ENCODE peak calls at places on chromosomes 11 and 22, in ten cellular contexts. One of them, this sample, is unnamed.

GRCh38 chr11:6404341-6405038 is 14.2 kb downstream of the SMPD1 start:
- DNase-seq in fibroblast of the aortic adventitia: no peak
- DNase-seq in Caco-2: no peak
- DNase-seq in PC-3: no peak
- DNase-seq in bronchial epithelial cell: peak
- DNase-seq in lung: no peak
- DNase-seq in psoas muscle: no peak
- DNase-seq in fibroblast of mammary gland: peak
- DNase-seq in A549: no peak
- DNase-seq in CD8-positive, alpha-beta T cell: peak
- DNase-seq in this sample: no peak

GRCh38 chr11:102456381-102456780 is 3.8 kb upstream of the TMEM123 start:
- DNase-seq in CD8-positive, alpha-beta T cell: no peak
- DNase-seq in psoas muscle: no peak
- DNase-seq in fibroblast of the aortic adventitia: peak
- DNase-seq in bronchial epithelial cell: peak
- DNase-seq in PC-3: no peak
- DNase-seq in lung: peak
- DNase-seq in Caco-2: no peak
- DNase-seq in A549: no peak
- DNase-seq in fibroblast of mammary gland: peak
- DNase-seq in this sample: no peak

GRCh38 chr11:77557553-77557952 is 32.2 kb upstream of the AQP11 start:
- DNase-seq in fibroblast of mammary gland: peak
- DNase-seq in A549: no peak
- DNase-seq in lung: no peak
- DNase-seq in PC-3: peak
- DNase-seq in fibroblast of the aortic adventitia: no peak
- DNase-seq in bronchial epithelial cell: peak
- DNase-seq in psoas muscle: no peak
- DNase-seq in CD8-positive, alpha-beta T cell: no peak
- DNase-seq in Caco-2: no peak
- DNase-seq in this sample: no peak

GRCh38 chr11:103491777-103492176 is 382.6 kb downstream of the DYNC2H1 start:
- DNase-seq in Caco-2: peak
- DNase-seq in PC-3: peak
- DNase-seq in bronchial epithelial cell: peak
- DNase-seq in lung: no peak
- DNase-seq in fibroblast of the aortic adventitia: no peak
- DNase-seq in A549: no peak
- DNase-seq in CD8-positive, alpha-beta T cell: no peak
- DNase-seq in psoas muscle: no peak
- DNase-seq in fibroblast of mammary gland: no peak
- DNase-seq in this sample: no peak

GRCh38 chr11:10918698-10919097 is 60.8 kb upstream of the ZBED5 start:
- DNase-seq in lung: no peak
- DNase-seq in CD8-positive, alpha-beta T cell: no peak
- DNase-seq in fibroblast of the aortic adventitia: no peak
- DNase-seq in bronchial epithelial cell: peak
- DNase-seq in psoas muscle: no peak
- DNase-seq in A549: no peak
- DNase-seq in fibroblast of mammary gland: peak
- DNase-seq in Caco-2: no peak
- DNase-seq in PC-3: no peak
- DNase-seq in this sample: no peak

GRCh38 chr11:2355000-2355644 is 22.0 kb upstream of the CD81 start:
- DNase-seq in A549: no peak
- DNase-seq in Caco-2: no peak
- DNase-seq in PC-3: peak
- DNase-seq in lung: no peak
- DNase-seq in psoas muscle: no peak
- DNase-seq in bronchial epithelial cell: peak
- DNase-seq in CD8-positive, alpha-beta T cell: no peak
- DNase-seq in fibroblast of mammary gland: peak
- DNase-seq in fibroblast of the aortic adventitia: peak
- DNase-seq in this sample: no peak

GRCh38 chr11:107275632-107276031 is 182.0 kb downstream of the CWF19L2 start:
- DNase-seq in fibroblast of mammary gland: peak
- DNase-seq in bronchial epithelial cell: peak
- DNase-seq in PC-3: peak
- DNase-seq in Caco-2: no peak
- DNase-seq in lung: no peak
- DNase-seq in fibroblast of the aortic adventitia: peak
- DNase-seq in CD8-positive, alpha-beta T cell: no peak
- DNase-seq in psoas muscle: no peak
- DNase-seq in A549: no peak
- DNase-seq in this sample: no peak

GRCh38 chr11:34345012-34345804 is 12.6 kb downstream of the ABTB2 start:
- DNase-seq in PC-3: peak
- DNase-seq in fibroblast of mammary gland: peak
- DNase-seq in Caco-2: no peak
- DNase-seq in CD8-positive, alpha-beta T cell: no peak
- DNase-seq in bronchial epithelial cell: peak
- DNase-seq in fibroblast of the aortic adventitia: peak
- DNase-seq in lung: no peak
- DNase-seq in A549: peak
- DNase-seq in psoas muscle: peak
- DNase-seq in this sample: peak

GRCh38 chr11:123545726-123546125 is 108.7 kb downstream of the SCN3B start:
- DNase-seq in fibroblast of mammary gland: no peak
- DNase-seq in CD8-positive, alpha-beta T cell: no peak
- DNase-seq in PC-3: no peak
- DNase-seq in psoas muscle: no peak
- DNase-seq in lung: no peak
- DNase-seq in fibroblast of the aortic adventitia: peak
- DNase-seq in Caco-2: no peak
- DNase-seq in A549: no peak
- DNase-seq in bronchial epithelial cell: no peak
- DNase-seq in this sample: no peak

GRCh38 chr11:123544631-123545375 is 109.6 kb downstream of the SCN3B start:
- DNase-seq in PC-3: no peak
- DNase-seq in Caco-2: no peak
- DNase-seq in fibroblast of mammary gland: no peak
- DNase-seq in bronchial epithelial cell: no peak
- DNase-seq in CD8-positive, alpha-beta T cell: no peak
- DNase-seq in psoas muscle: no peak
- DNase-seq in A549: no peak
- DNase-seq in lung: no peak
- DNase-seq in fibroblast of the aortic adventitia: no peak
- DNase-seq in this sample: no peak

GRCh38 chr11:123546515-123546914 is 107.9 kb downstream of the SCN3B start:
- DNase-seq in bronchial epithelial cell: no peak
- DNase-seq in fibroblast of mammary gland: peak
- DNase-seq in PC-3: peak
- DNase-seq in A549: no peak
- DNase-seq in Caco-2: no peak
- DNase-seq in CD8-positive, alpha-beta T cell: no peak
- DNase-seq in fibroblast of the aortic adventitia: peak
- DNase-seq in lung: no peak
- DNase-seq in psoas muscle: no peak
- DNase-seq in this sample: peak

GRCh38 chr11:123548774-123549173 is 105.7 kb downstream of the SCN3B start:
- DNase-seq in lung: no peak
- DNase-seq in fibroblast of the aortic adventitia: no peak
- DNase-seq in bronchial epithelial cell: no peak
- DNase-seq in psoas muscle: no peak
- DNase-seq in A549: no peak
- DNase-seq in CD8-positive, alpha-beta T cell: no peak
- DNase-seq in Caco-2: no peak
- DNase-seq in fibroblast of mammary gland: no peak
- DNase-seq in PC-3: no peak
- DNase-seq in this sample: no peak

DNA sequence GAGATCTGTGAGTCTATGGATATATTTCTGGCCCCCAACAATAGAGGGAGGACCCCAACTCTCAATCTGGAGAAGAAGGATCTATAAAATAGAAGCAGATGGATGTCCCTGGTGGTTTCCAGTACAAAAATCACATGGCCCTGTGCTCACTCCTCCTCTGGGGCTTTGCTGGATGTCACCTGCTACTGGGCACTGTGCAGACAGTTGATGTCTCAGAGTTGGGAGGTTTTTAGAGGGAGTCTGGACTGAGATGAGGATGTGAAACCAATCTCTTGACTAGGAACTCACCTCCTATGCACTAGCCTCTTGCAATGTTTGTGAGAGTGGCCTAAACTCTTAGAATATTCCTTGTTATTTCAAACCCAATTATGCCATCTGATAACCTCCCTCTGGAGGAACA is 107.2 kb downstream of the SCN3B start:
- DNase-seq in psoas muscle: no peak
- DNase-seq in bronchial epithelial cell: no peak
- DNase-seq in fibroblast of the aortic adventitia: no peak
- DNase-seq in lung: no peak
- DNase-seq in CD8-positive, alpha-beta T cell: no peak
- DNase-seq in Caco-2: no peak
- DNase-seq in A549: no peak
- DNase-seq in fibroblast of mammary gland: no peak
- DNase-seq in PC-3: no peak
- DNase-seq in this sample: no peak
- TF ChIP-seq CTCF in psoas muscle: no peak
- TF ChIP-seq CTCF in bronchial epithelial cell: no peak
- TF ChIP-seq CTCF in fibroblast of the aortic adventitia: no peak
- TF ChIP-seq CTCF in lung: no peak
- TF ChIP-seq CTCF in CD8-positive, alpha-beta T cell: no peak
- TF ChIP-seq CTCF in Caco-2: no peak
- TF ChIP-seq CTCF in A549: no peak
- TF ChIP-seq CTCF in fibroblast of mammary gland: no peak
- TF ChIP-seq CTCF in PC-3: no peak
- TF ChIP-seq CTCF in this sample: no peak

GRCh38 chr11:134074346-134074745 is 5.5 kb downstream of the JAM3 start:
- DNase-seq in Caco-2: no peak
- DNase-seq in A549: no peak
- DNase-seq in psoas muscle: no peak
- DNase-seq in CD8-positive, alpha-beta T cell: no peak
- DNase-seq in PC-3: no peak
- DNase-seq in fibroblast of the aortic adventitia: peak
- DNase-seq in fibroblast of mammary gland: peak
- DNase-seq in lung: no peak
- DNase-seq in bronchial epithelial cell: no peak
- DNase-seq in this sample: no peak

GRCh38 chr11:134074766-134075165 is 5.9 kb downstream of the JAM3 start:
- DNase-seq in psoas muscle: no peak
- DNase-seq in bronchial epithelial cell: no peak
- DNase-seq in A549: no peak
- DNase-seq in Caco-2: no peak
- DNase-seq in PC-3: no peak
- DNase-seq in CD8-positive, alpha-beta T cell: no peak
- DNase-seq in fibroblast of the aortic adventitia: no peak
- DNase-seq in fibroblast of mammary gland: no peak
- DNase-seq in lung: no peak
- DNase-seq in this sample: no peak

DNA sequence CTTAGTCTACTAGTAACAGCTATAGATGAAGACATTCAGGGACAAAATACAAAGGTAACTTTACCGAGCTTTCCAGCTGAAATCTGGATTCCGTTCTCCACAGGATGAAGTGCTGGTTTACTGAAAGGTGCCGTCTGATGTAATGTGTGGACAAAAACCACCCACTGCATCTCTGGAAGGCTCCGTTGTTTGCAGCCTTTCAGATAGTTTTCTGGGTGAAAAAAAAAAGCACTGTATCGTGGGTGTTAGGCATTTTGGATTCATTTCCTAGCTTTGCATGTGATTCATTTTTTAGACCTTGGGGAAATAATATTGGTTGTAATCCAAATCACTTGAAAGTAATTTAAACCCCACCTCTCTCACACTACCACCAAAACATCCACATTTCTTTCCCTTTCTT is 10.4 kb downstream of the JAM3 start:
- DNase-seq in lung: no peak
- DNase-seq in PC-3: no peak
- DNase-seq in CD8-positive, alpha-beta T cell: no peak
- DNase-seq in Caco-2: no peak
- DNase-seq in bronchial epithelial cell: no peak
- DNase-seq in psoas muscle: no peak
- DNase-seq in fibroblast of mammary gland: peak
- DNase-seq in fibroblast of the aortic adventitia: peak
- DNase-seq in A549: no peak
- DNase-seq in this sample: no peak
- H3K4me3 ChIP-seq in lung: no peak
- H3K4me3 ChIP-seq in PC-3: no peak
- H3K4me3 ChIP-seq in CD8-positive, alpha-beta T cell: no peak
- H3K4me3 ChIP-seq in Caco-2: no peak
- H3K4me3 ChIP-seq in bronchial epithelial cell: no peak
- H3K4me3 ChIP-seq in psoas muscle: no peak
- H3K4me3 ChIP-seq in fibroblast of mammary gland: no peak
- H3K4me3 ChIP-seq in fibroblast of the aortic adventitia: no peak
- H3K4me3 ChIP-seq in A549: no peak
- H3K4me3 ChIP-seq in this sample: no peak

GRCh38 chr22:31177420-31178162 is 17.6 kb downstream of the RNF185 start:
- DNase-seq in fibroblast of the aortic adventitia: peak
- DNase-seq in psoas muscle: no peak
- DNase-seq in Caco-2: no peak
- DNase-seq in A549: no peak
- DNase-seq in bronchial epithelial cell: peak
- DNase-seq in PC-3: peak
- DNase-seq in fibroblast of mammary gland: peak
- DNase-seq in lung: no peak
- DNase-seq in CD8-positive, alpha-beta T cell: no peak
- DNase-seq in this sample: peak
- TF ChIP-seq CTCF in fibroblast of the aortic adventitia: peak
- TF ChIP-seq CTCF in psoas muscle: peak
- TF ChIP-seq CTCF in Caco-2: no peak
- TF ChIP-seq CTCF in A549: no peak
- TF ChIP-seq CTCF in bronchial epithelial cell: peak
- TF ChIP-seq CTCF in PC-3: no peak
- TF ChIP-seq CTCF in fibroblast of mammary gland: no peak
- TF ChIP-seq CTCF in lung: no peak
- TF ChIP-seq CTCF in CD8-positive, alpha-beta T cell: no peak
- TF ChIP-seq CTCF in this sample: peak

GRCh38 chr22:44530569-44530968 is 32.5 kb upstream of the RTL6 start:
- DNase-seq in CD8-positive, alpha-beta T cell: no peak
- DNase-seq in psoas muscle: no peak
- DNase-seq in fibroblast of mammary gland: no peak
- DNase-seq in bronchial epithelial cell: no peak
- DNase-seq in PC-3: no peak
- DNase-seq in fibroblast of the aortic adventitia: no peak
- DNase-seq in lung: no peak
- DNase-seq in A549: no peak
- DNase-seq in Caco-2: no peak
- DNase-seq in this sample: no peak

GRCh38 chr22:44532466-44533025 is 34.5 kb upstream of the RTL6 start:
- DNase-seq in bronchial epithelial cell: no peak
- DNase-seq in A549: no peak
- DNase-seq in CD8-positive, alpha-beta T cell: no peak
- DNase-seq in PC-3: peak
- DNase-seq in psoas muscle: no peak
- DNase-seq in lung: no peak
- DNase-seq in fibroblast of the aortic adventitia: no peak
- DNase-seq in Caco-2: no peak
- DNase-seq in fibroblast of mammary gland: no peak
- DNase-seq in this sample: no peak

GRCh38 chr22:44531487-44531886 is 33.5 kb upstream of the RTL6 start:
- DNase-seq in bronchial epithelial cell: no peak
- DNase-seq in PC-3: no peak
- DNase-seq in CD8-positive, alpha-beta T cell: no peak
- DNase-seq in fibroblast of mammary gland: no peak
- DNase-seq in A549: no peak
- DNase-seq in psoas muscle: no peak
- DNase-seq in lung: no peak
- DNase-seq in Caco-2: no peak
- DNase-seq in fibroblast of the aortic adventitia: peak
- DNase-seq in this sample: no peak

GRCh38 chr22:44526431-44527115 is 28.5 kb upstream of the RTL6 start:
- DNase-seq in fibroblast of mammary gland: no peak
- DNase-seq in CD8-positive, alpha-beta T cell: no peak
- DNase-seq in lung: no peak
- DNase-seq in bronchial epithelial cell: no peak
- DNase-seq in Caco-2: no peak
- DNase-seq in fibroblast of the aortic adventitia: no peak
- DNase-seq in PC-3: no peak
- DNase-seq in A549: no peak
- DNase-seq in psoas muscle: no peak
- DNase-seq in this sample: no peak

DNA sequence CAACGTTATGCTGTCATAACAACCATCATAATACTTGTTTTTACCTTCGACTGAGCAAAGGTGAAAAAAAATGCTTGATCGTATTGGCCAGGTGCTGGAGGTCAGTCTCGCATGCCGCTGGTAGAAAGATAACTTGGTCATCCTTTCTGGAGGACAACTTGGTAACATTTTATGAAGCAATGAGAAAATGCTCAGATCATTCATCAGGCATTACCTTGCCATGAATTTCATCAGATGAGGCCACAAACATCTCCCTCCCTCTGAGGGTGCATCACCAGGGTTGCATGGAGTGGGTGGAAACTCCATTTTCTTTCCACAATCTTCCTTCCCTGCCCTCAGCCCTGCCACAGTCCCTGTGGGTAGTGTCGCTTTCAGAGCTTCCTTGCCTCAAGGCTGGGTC is 32.1 kb upstream of the RTL6 start:
- DNase-seq in A549: no peak
- DNase-seq in fibroblast of the aortic adventitia: peak
- DNase-seq in CD8-positive, alpha-beta T cell: no peak
- DNase-seq in bronchial epithelial cell: no peak
- DNase-seq in lung: no peak
- DNase-seq in Caco-2: no peak
- DNase-seq in PC-3: no peak
- DNase-seq in fibroblast of mammary gland: no peak
- DNase-seq in psoas muscle: no peak
- DNase-seq in this sample: no peak
- H3K4me3 ChIP-seq in A549: no peak
- H3K4me3 ChIP-seq in fibroblast of the aortic adventitia: no peak
- H3K4me3 ChIP-seq in CD8-positive, alpha-beta T cell: no peak
- H3K4me3 ChIP-seq in bronchial epithelial cell: no peak
- H3K4me3 ChIP-seq in lung: no peak
- H3K4me3 ChIP-seq in Caco-2: no peak
- H3K4me3 ChIP-seq in PC-3: no peak
- H3K4me3 ChIP-seq in fibroblast of mammary gland: no peak
- H3K4me3 ChIP-seq in psoas muscle: no peak
- H3K4me3 ChIP-seq in this sample: no peak

This sample was measured in AG09309.